ENCODE peak calls at places on chromosomes 12 and 14, in six cellular contexts. One of them, this sample, is unnamed.

GRCh38 chr14:105760691-105761344 is 234.4 kb downstream of the TMEM121 start:
- DNase-seq in fibroblast of gingiva: no peak
- DNase-seq in cardiac fibroblast: no peak
- DNase-seq in Caco-2: no peak
- DNase-seq in activated CD4-positive, CD25-positive, alpha-beta regulatory T cell: no peak
- DNase-seq in AG04450: no peak
- DNase-seq in this sample: no peak

GRCh38 chr12:126355346-126355745 is 1290.1 kb downstream of the AACS start:
- DNase-seq in fibroblast of gingiva: peak
- DNase-seq in cardiac fibroblast: no peak
- DNase-seq in Caco-2: no peak
- DNase-seq in activated CD4-positive, CD25-positive, alpha-beta regulatory T cell: no peak
- DNase-seq in AG04450: no peak
- DNase-seq in this sample: no peak

GRCh38 chr12:12219664-12220063 is 47.2 kb downstream of the LRP6 start:
- DNase-seq in fibroblast of gingiva: no peak
- DNase-seq in cardiac fibroblast: no peak
- DNase-seq in Caco-2: no peak
- DNase-seq in activated CD4-positive, CD25-positive, alpha-beta regulatory T cell: no peak
- DNase-seq in AG04450: no peak
- DNase-seq in this sample: no peak

GRCh38 chr12:64669270-64669842 is 59.1 kb downstream of the RASSF3 start:
- DNase-seq in fibroblast of gingiva: no peak
- DNase-seq in cardiac fibroblast: no peak
- DNase-seq in Caco-2: peak
- DNase-seq in activated CD4-positive, CD25-positive, alpha-beta regulatory T cell: no peak
- DNase-seq in AG04450: no peak
- DNase-seq in this sample: no peak

GRCh38 chr14:36647417-36647826 is 14.2 kb upstream of the PAX9 start:
- DNase-seq in fibroblast of gingiva: no peak
- DNase-seq in cardiac fibroblast: no peak
- DNase-seq in Caco-2: no peak
- DNase-seq in activated CD4-positive, CD25-positive, alpha-beta regulatory T cell: no peak
- DNase-seq in AG04450: no peak
- DNase-seq in this sample: no peak

GRCh38 chr12:115224031-115224430 is 540.1 kb upstream of the TBX3 start:
- DNase-seq in fibroblast of gingiva: no peak
- DNase-seq in cardiac fibroblast: peak
- DNase-seq in Caco-2: peak
- DNase-seq in activated CD4-positive, CD25-positive, alpha-beta regulatory T cell: no peak
- DNase-seq in AG04450: no peak
- DNase-seq in this sample: no peak

GRCh38 chr12:1204581-1205121 is 213.6 kb downstream of the ERC1 start:
- DNase-seq in fibroblast of gingiva: peak
- DNase-seq in cardiac fibroblast: peak
- DNase-seq in Caco-2: no peak
- DNase-seq in activated CD4-positive, CD25-positive, alpha-beta regulatory T cell: no peak
- DNase-seq in AG04450: no peak
- DNase-seq in this sample: no peak

GRCh38 chr12:1879633-1880032 is 38.8 kb downstream of the CACNA2D4 start:
- DNase-seq in fibroblast of gingiva: no peak
- DNase-seq in cardiac fibroblast: no peak
- DNase-seq in Caco-2: peak
- DNase-seq in activated CD4-positive, CD25-positive, alpha-beta regulatory T cell: no peak
- DNase-seq in AG04450: no peak
- DNase-seq in this sample: no peak

GRCh38 chr12:9808531-9808930 is 18.8 kb upstream of the KLRF1 start:
- DNase-seq in fibroblast of gingiva: no peak
- DNase-seq in cardiac fibroblast: no peak
- DNase-seq in Caco-2: no peak
- DNase-seq in activated CD4-positive, CD25-positive, alpha-beta regulatory T cell: no peak
- DNase-seq in AG04450: no peak
- DNase-seq in this sample: no peak

GRCh38 chr14:32136027-32136825 is 59.1 kb downstream of the ARHGAP5 start:
- DNase-seq in fibroblast of gingiva: peak
- DNase-seq in cardiac fibroblast: peak
- DNase-seq in Caco-2: no peak
- DNase-seq in activated CD4-positive, CD25-positive, alpha-beta regulatory T cell: no peak
- DNase-seq in AG04450: no peak
- DNase-seq in this sample: no peak

GRCh38 chr14:79554816-79555215 is 656.5 kb downstream of the DIO2 start:
- DNase-seq in fibroblast of gingiva: no peak
- DNase-seq in cardiac fibroblast: no peak
- DNase-seq in Caco-2: no peak
- DNase-seq in activated CD4-positive, CD25-positive, alpha-beta regulatory T cell: no peak
- DNase-seq in AG04450: no peak
- DNase-seq in this sample: no peak

GRCh38 chr12:47850153-47851084 is 30.7 kb upstream of the HDAC7 start:
- DNase-seq in fibroblast of gingiva: no peak
- DNase-seq in cardiac fibroblast: no peak
- DNase-seq in Caco-2: peak
- DNase-seq in activated CD4-positive, CD25-positive, alpha-beta regulatory T cell: no peak
- DNase-seq in AG04450: no peak
- DNase-seq in this sample: no peak

GRCh38 chr14:40122978-40123648 is 690.9 kb upstream of the FBXO33 start:
- DNase-seq in fibroblast of gingiva: no peak
- DNase-seq in cardiac fibroblast: no peak
- DNase-seq in Caco-2: no peak
- DNase-seq in activated CD4-positive, CD25-positive, alpha-beta regulatory T cell: no peak
- DNase-seq in AG04450: no peak
- DNase-seq in this sample: peak

GRCh38 chr14:36367985-36368774 is 47.7 kb upstream of the MBIP start:
- DNase-seq in fibroblast of gingiva: no peak
- DNase-seq in cardiac fibroblast: no peak
- DNase-seq in Caco-2: no peak
- DNase-seq in activated CD4-positive, CD25-positive, alpha-beta regulatory T cell: no peak
- DNase-seq in AG04450: no peak
- DNase-seq in this sample: no peak

GRCh38 chr12:52295663-52296062 is 4.3 kb upstream of the KRT81 start:
- DNase-seq in fibroblast of gingiva: no peak
- DNase-seq in cardiac fibroblast: no peak
- DNase-seq in Caco-2: no peak
- DNase-seq in activated CD4-positive, CD25-positive, alpha-beta regulatory T cell: no peak
- DNase-seq in AG04450: no peak
- DNase-seq in this sample: no peak

GRCh38 chr14:98028156-98028555 is 1231.0 kb downstream of the VRK1 start:
- DNase-seq in fibroblast of gingiva: no peak
- DNase-seq in cardiac fibroblast: no peak
- DNase-seq in Caco-2: no peak
- DNase-seq in activated CD4-positive, CD25-positive, alpha-beta regulatory T cell: no peak
- DNase-seq in AG04450: no peak
- DNase-seq in this sample: no peak

GRCh38 chr14:93044601-93045000 is 71.1 kb downstream of the ITPK1 start:
- DNase-seq in fibroblast of gingiva: no peak
- DNase-seq in cardiac fibroblast: no peak
- DNase-seq in Caco-2: no peak
- DNase-seq in activated CD4-positive, CD25-positive, alpha-beta regulatory T cell: no peak
- DNase-seq in AG04450: no peak
- DNase-seq in this sample: no peak

GRCh38 chr12:14849664-14850063 is 6.3 kb upstream of the ART4 start:
- DNase-seq in fibroblast of gingiva: peak
- DNase-seq in cardiac fibroblast: peak
- DNase-seq in Caco-2: no peak
- DNase-seq in activated CD4-positive, CD25-positive, alpha-beta regulatory T cell: no peak
- DNase-seq in AG04450: no peak
- DNase-seq in this sample: no peak

GRCh38 chr12:127245437-127245836 is 1021.5 kb upstream of the TMEM132C start:
- DNase-seq in fibroblast of gingiva: peak
- DNase-seq in cardiac fibroblast: peak
- DNase-seq in Caco-2: no peak
- DNase-seq in activated CD4-positive, CD25-positive, alpha-beta regulatory T cell: no peak
- DNase-seq in AG04450: no peak
- DNase-seq in this sample: no peak

GRCh38 chr12:6452245-6452731 is 446 bp downstream of the TAPBPL start:
- DNase-seq in fibroblast of gingiva: no peak
- DNase-seq in cardiac fibroblast: peak
- DNase-seq in Caco-2: peak
- DNase-seq in activated CD4-positive, CD25-positive, alpha-beta regulatory T cell: no peak
- DNase-seq in AG04450: no peak
- DNase-seq in this sample: no peak

GRCh38 chr14:65792208-65792905 is 379.8 kb downstream of the FUT8 start:
- DNase-seq in fibroblast of gingiva: no peak
- DNase-seq in cardiac fibroblast: no peak
- DNase-seq in Caco-2: no peak
- DNase-seq in activated CD4-positive, CD25-positive, alpha-beta regulatory T cell: no peak
- DNase-seq in AG04450: no peak
- DNase-seq in this sample: peak

GRCh38 chr14:71610149-71610548 is 322.1 kb upstream of the RGS6 start:
- DNase-seq in fibroblast of gingiva: peak
- DNase-seq in cardiac fibroblast: peak
- DNase-seq in Caco-2: no peak
- DNase-seq in activated CD4-positive, CD25-positive, alpha-beta regulatory T cell: no peak
- DNase-seq in AG04450: no peak
- DNase-seq in this sample: no peak

GRCh38 chr12:11651377-11651776 is 1.9 kb downstream of the ETV6 start:
- DNase-seq in fibroblast of gingiva: no peak
- DNase-seq in cardiac fibroblast: no peak
- DNase-seq in Caco-2: no peak
- DNase-seq in activated CD4-positive, CD25-positive, alpha-beta regulatory T cell: no peak
- DNase-seq in AG04450: no peak
- DNase-seq in this sample: no peak

GRCh38 chr14:55094630-55095157 is 34.4 kb upstream of the LGALS3 start:
- DNase-seq in fibroblast of gingiva: no peak
- DNase-seq in cardiac fibroblast: no peak
- DNase-seq in Caco-2: no peak
- DNase-seq in activated CD4-positive, CD25-positive, alpha-beta regulatory T cell: no peak
- DNase-seq in AG04450: peak
- DNase-seq in this sample: no peak

GRCh38 chr14:85532981-85533820 is 3.3 kb downstream of the FLRT2 start:
- DNase-seq in fibroblast of gingiva: peak
- DNase-seq in cardiac fibroblast: peak
- DNase-seq in Caco-2: no peak
- DNase-seq in activated CD4-positive, CD25-positive, alpha-beta regulatory T cell: no peak
- DNase-seq in AG04450: no peak
- DNase-seq in this sample: no peak

GRCh38 chr14:61439779-61440418 is 118.5 kb downstream of the PRKCH start:
- DNase-seq in fibroblast of gingiva: no peak
- DNase-seq in cardiac fibroblast: no peak
- DNase-seq in Caco-2: no peak
- DNase-seq in activated CD4-positive, CD25-positive, alpha-beta regulatory T cell: no peak
- DNase-seq in AG04450: no peak
- DNase-seq in this sample: no peak

GRCh38 chr14:39683711-39684110 is 251.5 kb upstream of the FBXO33 start:
- DNase-seq in fibroblast of gingiva: no peak
- DNase-seq in cardiac fibroblast: no peak
- DNase-seq in Caco-2: no peak
- DNase-seq in activated CD4-positive, CD25-positive, alpha-beta regulatory T cell: no peak
- DNase-seq in AG04450: no peak
- DNase-seq in this sample: no peak

GRCh38 chr14:51368721-51369163 is 128.7 kb downstream of the TMX1 start:
- DNase-seq in fibroblast of gingiva: peak
- DNase-seq in cardiac fibroblast: peak
- DNase-seq in Caco-2: no peak
- DNase-seq in activated CD4-positive, CD25-positive, alpha-beta regulatory T cell: no peak
- DNase-seq in AG04450: peak
- DNase-seq in this sample: no peak

GRCh38 chr14:68797180-68797670 is 4.4 kb upstream of the ZFP36L1 start:
- DNase-seq in fibroblast of gingiva: no peak
- DNase-seq in cardiac fibroblast: no peak
- DNase-seq in Caco-2: peak
- DNase-seq in activated CD4-positive, CD25-positive, alpha-beta regulatory T cell: no peak
- DNase-seq in AG04450: no peak
- DNase-seq in this sample: no peak

GRCh38 chr12:121373748-121374147 is 21.5 kb upstream of the ANAPC5 start:
- DNase-seq in fibroblast of gingiva: no peak
- DNase-seq in cardiac fibroblast: no peak
- DNase-seq in Caco-2: no peak
- DNase-seq in activated CD4-positive, CD25-positive, alpha-beta regulatory T cell: no peak
- DNase-seq in AG04450: no peak
- DNase-seq in this sample: no peak

GRCh38 chr12:98743362-98743953 is 98.4 kb downstream of the APAF1 start:
- DNase-seq in fibroblast of gingiva: no peak
- DNase-seq in cardiac fibroblast: peak
- DNase-seq in Caco-2: no peak
- DNase-seq in activated CD4-positive, CD25-positive, alpha-beta regulatory T cell: no peak
- DNase-seq in AG04450: no peak
- DNase-seq in this sample: peak

GRCh38 chr12:109679716-109680520 is 33.7 kb upstream of the FAM222A start:
- DNase-seq in fibroblast of gingiva: no peak
- DNase-seq in cardiac fibroblast: no peak
- DNase-seq in Caco-2: no peak
- DNase-seq in activated CD4-positive, CD25-positive, alpha-beta regulatory T cell: no peak
- DNase-seq in AG04450: no peak
- DNase-seq in this sample: no peak

This sample was measured in HCT116.